ENCODE peak calls at places on chromosomes 7 and 10, in nine cellular contexts. H is myocyte; S is germinal center; K is hypothalamus; Q is Karpas-422; E is neuronal stem cell; J is transverse colon; A is stimulated activated CD8-positive, alpha-beta memory T cell treated with anti-CD3 and anti-CD28 coated beads, Interleukin-15, amount 100 ng/mL, for 4 hours; W is kidney glomerular epithelial cell. X is an unnamed sample.

GRCh38 chr7:25786958-25787730 is 364.9 kb upstream of the NFE2L3 start:
- DNase-seq in Q (peak), K (no peak), J (no peak), H (peak), E (no peak), W (no peak), A (no peak), S (no peak), X (no peak)

GRCh38 chr7:82442492-82443043 is 1.0 kb downstream of the CACNA2D1 start:
- DNase-seq in Q (no peak), A (no peak), S (no peak), H (no peak), J (no peak), W (peak), E (no peak), K (no peak), X (peak)

GRCh38 chr7:127582361-127582760 is 3.0 kb downstream of the GCC1 start:
- DNase-seq in W (no peak), E (no peak), J (peak), A (no peak), H (no peak), Q (no peak), S (no peak), K (no peak), X (no peak)

GRCh38 chr7:30779574-30779973 is 8.4 kb downstream of the MINDY4 start:
- DNase-seq in K (no peak), S (no peak), H (no peak), Q (no peak), W (no peak), E (no peak), A (no peak), J (no peak), X (no peak)

GRCh38 chr7:94368371-94368791 is 26.3 kb upstream of the COL1A2 start:
- DNase-seq in E (no peak), Q (no peak), W (no peak), J (no peak), K (no peak), S (no peak), H (peak), A (no peak), X (peak)

GRCh38 chr7:150406565-150407421 is 27.7 kb downstream of the ZNF775 start:
- DNase-seq in W (peak), E (no peak), Q (peak), J (peak), A (no peak), K (no peak), H (no peak), S (peak), X (peak)

GRCh38 chr7:143901360-143901709 is 641 bp downstream of the TCAF1 start:
- DNase-seq in K (no peak), A (no peak), J (peak), Q (no peak), E (peak), H (no peak), S (no peak), W (peak), X (no peak)

GRCh38 chr10:62815373-62816111 is 624 bp downstream of the EGR2 start:
- DNase-seq in Q (no peak), H (peak), A (peak), J (no peak), W (no peak), S (peak), E (no peak), K (no peak), X (peak)

GRCh38 chr7:45084901-45085618 is 3.7 kb downstream of the NACAD start:
- DNase-seq in W (no peak), E (no peak), S (no peak), K (no peak), Q (no peak), A (no peak), H (no peak), J (no peak), X (no peak)

GRCh38 chr10:87923233-87923632 is 59.8 kb downstream of the PTEN start:
- DNase-seq in Q (no peak), E (no peak), J (no peak), S (no peak), K (no peak), H (no peak), W (no peak), A (no peak), X (no peak)

GRCh38 chr7:17298840-17299476 is 506 bp downstream of the AHR start:
- DNase-seq in E (peak), W (no peak), S (peak), J (peak), K (no peak), Q (no peak), A (peak), H (peak), X (peak)

GRCh38 chr10:13104697-13105096 is 4.7 kb downstream of the OPTN start:
- DNase-seq in K (no peak), Q (no peak), W (no peak), H (no peak), E (no peak), J (no peak), A (no peak), S (no peak), X (no peak)

GRCh38 chr7:28179081-28180030 is 1.2 kb downstream of the JAZF1 start:
- DNase-seq in A (peak), J (peak), K (peak), E (peak), W (no peak), Q (peak), H (peak), S (peak), X (peak)

GRCh38 chr10:97180367-97180763 is 5.4 kb downstream of the SLIT1 start:
- DNase-seq in H (no peak), S (no peak), Q (no peak), E (no peak), A (no peak), J (no peak), K (no peak), W (no peak), X (no peak)

GRCh38 chr10:62266611-62267010 is 2.0 kb downstream of the RTKN2 start:
- DNase-seq in H (no peak), Q (no peak), A (no peak), K (no peak), S (no peak), J (no peak), E (no peak), W (no peak), X (peak)

GRCh38 chr10:13404305-13404759 is 56.2 kb upstream of the SEPHS1 start:
- DNase-seq in W (no peak), E (no peak), J (no peak), Q (no peak), H (peak), A (no peak), S (no peak), K (no peak), X (peak)